ENCODE peak calls at places on chromosomes 3 and 15, in nine cellular contexts. E is stomach, Z is sigmoid colon, O is K562, B is H1, A is transverse colon, K is SK-N-SH, D is suprapubic skin, F is HepG2. N is an unnamed sample.

GRCh38 chr3:89971329-89971728 is 863.9 kb downstream of the EPHA3 start:
- DNase-seq in A (no peak), Z (no peak), O (no peak), D (no peak), F (no peak), E (no peak), K (no peak), B (no peak), N (no peak)

GRCh38 chr15:80970018-80970657 is 19.5 kb downstream of the MESD start:
- DNase-seq in Z (no peak), O (peak), K (peak), D (peak), A (peak), F (peak), E (peak), B (no peak), N (no peak)

GRCh38 chr3:123679712-123680386 is 95.0 kb upstream of the HACD2 start:
- DNase-seq in O (no peak), A (no peak), D (no peak), K (no peak), B (no peak), F (no peak), E (no peak), Z (peak), N (no peak)

GRCh38 chr3:128415110-128415772 is 51.4 kb downstream of the DNAJB8 start:
- DNase-seq in K (peak), A (no peak), E (no peak), D (no peak), F (no peak), Z (no peak), B (no peak), O (peak), N (no peak)

GRCh38 chr3:50316657-50317242 is 5.8 kb downstream of the HYAL2 start:
- DNase-seq in A (peak), O (peak), K (no peak), Z (no peak), F (no peak), D (peak), E (peak), B (no peak), N (no peak)

GRCh38 chr3:195106418-195106906 is 164.5 kb downstream of the XXYLT1 start:
- DNase-seq in B (no peak), K (peak), Z (peak), F (no peak), D (peak), E (peak), O (peak), A (peak), N (peak)

GRCh38 chr15:72231847-72232461 is 964 bp upstream of the PKM start:
- DNase-seq in K (peak), O (peak), A (peak), E (peak), B (no peak), D (no peak), F (peak), Z (no peak), N (no peak)

GRCh38 chr3:13123765-13124164 is 50.5 kb upstream of the IQSEC1 start:
- DNase-seq in Z (peak), B (no peak), D (no peak), F (no peak), O (no peak), E (no peak), A (no peak), K (no peak), N (no peak)

DNA sequence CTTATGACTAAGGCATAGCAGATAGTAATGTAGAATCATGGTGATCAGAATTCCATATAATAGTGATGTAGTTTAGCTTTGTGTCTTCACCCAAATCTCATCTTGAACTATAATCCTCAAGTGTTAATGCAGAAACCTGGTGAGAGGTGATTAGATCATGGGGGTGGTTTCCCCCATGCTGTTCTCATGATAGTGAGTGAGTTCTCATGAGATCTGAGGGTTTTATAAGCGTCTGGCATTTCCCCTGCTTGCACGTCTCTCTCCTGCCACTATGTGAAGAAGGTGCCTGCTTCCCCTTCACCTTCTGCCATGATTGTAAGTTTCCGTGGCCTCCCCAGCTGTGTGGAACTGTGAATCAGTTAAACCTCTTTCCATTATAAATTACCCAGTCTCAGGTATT is 138.7 kb upstream of the CBLB start:
- DNase-seq in B (no peak), A (no peak), E (no peak), Z (no peak), F (no peak), D (no peak), K (no peak), O (no peak), N (no peak)
- TF ChIP-seq EP300 in B (no peak), A (no peak), E (no peak), Z (no peak), F (no peak), D (no peak), K (no peak), O (no peak), N (no peak)

GRCh38 chr15:93823971-93824866 is 407.1 kb upstream of the MCTP2 start:
- DNase-seq in B (no peak), F (no peak), O (no peak), A (no peak), K (peak), D (no peak), E (no peak), Z (no peak), N (no peak)

GRCh38 chr15:93830221-93830765 is 401.1 kb upstream of the MCTP2 start:
- DNase-seq in K (no peak), O (no peak), F (no peak), A (no peak), E (no peak), D (no peak), B (no peak), Z (no peak), N (no peak)

GRCh38 chr15:93826798-93827197 is 404.6 kb upstream of the MCTP2 start:
- DNase-seq in A (no peak), B (no peak), O (no peak), Z (no peak), E (no peak), F (no peak), K (no peak), D (no peak), N (no peak)

GRCh38 chr15:93829115-93829849 is 402.1 kb upstream of the MCTP2 start:
- DNase-seq in B (no peak), D (no peak), Z (no peak), K (peak), A (no peak), F (no peak), O (no peak), E (no peak), N (no peak)

DNA sequence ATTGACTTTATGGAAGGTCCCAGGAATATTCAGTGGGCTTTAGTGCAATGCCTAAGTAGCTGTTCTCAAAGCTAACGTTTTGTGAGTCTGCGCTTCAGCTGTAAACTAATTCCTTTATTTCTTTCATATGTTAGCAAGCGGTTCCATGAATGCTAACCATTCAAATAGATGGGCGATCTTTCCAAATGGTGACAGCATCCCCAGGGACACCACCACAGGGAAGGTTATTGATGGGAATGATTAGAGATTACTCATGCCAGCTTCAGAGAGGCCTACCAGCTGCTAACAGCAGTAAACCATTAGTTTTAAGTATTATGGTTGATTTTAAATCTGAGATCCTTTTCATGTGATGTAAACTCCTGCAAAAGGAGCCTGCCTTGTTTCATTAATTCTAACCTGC is 405.6 kb upstream of the MCTP2 start:
- DNase-seq in Z (no peak), F (no peak), E (no peak), D (no peak), O (no peak), A (no peak), B (no peak), K (no peak), N (no peak)
- H3K27ac ChIP-seq in Z (no peak), F (no peak), E (no peak), D (no peak), O (no peak), A (no peak), B (no peak), K (no peak), N (no peak)

GRCh38 chr15:26156041-26156440 is 292.9 kb upstream of the ATP10A start:
- DNase-seq in D (no peak), A (no peak), F (no peak), B (no peak), K (no peak), O (no peak), Z (no peak), E (no peak), N (no peak)

GRCh38 chr15:26160343-26160742 is 297.2 kb upstream of the ATP10A start:
- DNase-seq in A (no peak), K (no peak), O (no peak), E (no peak), F (no peak), D (no peak), Z (no peak), B (no peak), N (no peak)

GRCh38 chr15:26158176-26158575 is 295.0 kb upstream of the ATP10A start:
- DNase-seq in F (no peak), K (no peak), B (no peak), D (no peak), E (no peak), A (no peak), O (no peak), Z (no peak), N (no peak)

DNA sequence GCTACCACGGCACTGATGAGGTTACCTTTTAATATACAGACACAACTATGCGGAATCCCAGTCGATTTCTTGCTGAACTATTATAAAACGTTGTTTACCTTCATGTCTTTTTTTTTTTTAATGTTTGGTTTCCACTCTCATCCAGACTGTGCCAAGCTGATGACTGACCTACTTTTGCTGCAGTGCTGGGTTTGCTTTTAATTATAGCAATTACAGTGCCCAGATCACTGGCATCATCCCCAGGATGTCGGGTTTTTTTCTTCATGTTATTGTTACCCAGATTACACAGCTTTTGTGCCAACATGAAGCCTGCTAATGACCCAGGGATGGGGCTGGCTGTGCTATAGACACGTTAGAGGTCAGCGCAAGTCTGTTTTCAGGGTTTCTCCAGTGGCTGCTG is 294.0 kb upstream of the ATP10A start:
- DNase-seq in Z (no peak), A (no peak), F (no peak), K (peak), O (no peak), D (no peak), E (no peak), B (no peak), N (no peak)
- TF ChIP-seq POLR2AphosphoS5 in Z (peak), A (no peak), F (no peak), K (no peak), O (no peak), D (no peak), E (no peak), B (no peak), N (no peak)

GRCh38 chr3:119304201-119304713 is 10.1 kb downstream of the ARHGAP31 start:
- DNase-seq in K (no peak), A (no peak), F (no peak), Z (no peak), E (no peak), B (no peak), D (no peak), O (no peak), N (peak)

GRCh38 chr3:119302697-119303630 is 8.8 kb downstream of the ARHGAP31 start:
- DNase-seq in O (no peak), K (no peak), F (no peak), A (no peak), D (no peak), Z (no peak), E (no peak), B (no peak), N (peak)

GRCh38 chr3:119301662-119302061 is 7.5 kb downstream of the ARHGAP31 start:
- DNase-seq in K (no peak), E (no peak), A (no peak), B (no peak), F (no peak), O (no peak), D (no peak), Z (no peak), N (peak)

GRCh38 chr3:119298565-119298941 is 4.4 kb downstream of the ARHGAP31 start:
- DNase-seq in A (no peak), O (no peak), B (no peak), K (no peak), F (no peak), Z (no peak), D (no peak), E (no peak), N (peak)

GRCh38 chr3:119301001-119301400 is 6.8 kb downstream of the ARHGAP31 start:
- DNase-seq in O (no peak), A (no peak), Z (no peak), F (no peak), B (no peak), K (no peak), E (no peak), D (no peak), N (peak)
- TF ChIP-seq EP300 in O (no peak), A (no peak), Z (no peak), F (no peak), B (no peak), K (no peak), E (no peak), D (no peak), N (no peak)

GRCh38 chr15:58459045-58459444 is 27.3 kb downstream of the LIPC start:
- DNase-seq in O (peak), F (no peak), E (no peak), K (no peak), B (no peak), A (no peak), D (no peak), Z (peak), N (no peak)

GRCh38 chr15:58460872-58461271 is 29.1 kb downstream of the LIPC start:
- DNase-seq in K (no peak), Z (no peak), E (no peak), D (no peak), A (no peak), F (no peak), O (no peak), B (no peak), N (no peak)

GRCh38 chr15:58460108-58460507 is 28.3 kb downstream of the LIPC start:
- DNase-seq in O (no peak), A (no peak), F (no peak), Z (no peak), D (no peak), B (no peak), K (no peak), E (no peak), N (no peak)

GRCh38 chr15:58458076-58458475 is 26.3 kb downstream of the LIPC start:
- DNase-seq in F (peak), K (no peak), Z (no peak), E (no peak), A (no peak), D (no peak), B (no peak), O (no peak), N (no peak)

GRCh38 chr15:58459562-58459961 is 27.8 kb downstream of the LIPC start:
- DNase-seq in E (no peak), O (no peak), Z (peak), B (no peak), K (no peak), F (no peak), A (peak), D (no peak), N (no peak)
- H3K27ac ChIP-seq in E (peak), O (no peak), Z (peak), B (no peak), K (no peak), F (no peak), A (peak), D (peak), N (peak)

GRCh38 chr3:184656991-184657669 is 54.7 kb downstream of the MAGEF1 start:
- DNase-seq in O (no peak), E (no peak), D (no peak), F (no peak), A (no peak), Z (no peak), B (no peak), K (no peak), N (no peak)

GRCh38 chr3:184656430-184656990 is 55.4 kb downstream of the MAGEF1 start:
- DNase-seq in D (no peak), A (no peak), E (no peak), Z (no peak), B (no peak), O (no peak), K (no peak), F (no peak), N (no peak)

GRCh38 chr3:184658223-184658860 is 53.5 kb downstream of the MAGEF1 start:
- DNase-seq in F (no peak), E (no peak), A (no peak), K (no peak), Z (no peak), B (no peak), O (no peak), D (no peak), N (no peak)

GRCh38 chr3:184662192-184662591 is 49.7 kb downstream of the MAGEF1 start:
- DNase-seq in K (no peak), Z (no peak), F (no peak), E (no peak), D (no peak), O (no peak), B (no peak), A (no peak), N (no peak)

GRCh38 chr3:184659797-184660301 is 52.0 kb downstream of the MAGEF1 start:
- DNase-seq in D (no peak), O (peak), E (no peak), K (peak), F (peak), A (no peak), B (no peak), Z (no peak), N (no peak)
- TF ChIP-seq POLR2AphosphoS5 in D (no peak), O (no peak), E (no peak), K (no peak), F (no peak), A (no peak), B (no peak), Z (no peak), N (no peak)